ENCODE peak calls at places on chromosomes 16 and 17, in nine cellular contexts. U is lower lobe of right lung, L is heart right ventricle, J is right cardiac atrium, I is upper lobe of right lung, F is lung, V is A549, D is PC-3, X is breast epithelium. C is an unnamed sample. For H3K9me3, the result is how much of the 10 kb centered on the place peaks cover.

GRCh38 chr16:77211880-77212735 is 12.9 kb downstream of the SYCE1L start:
- DNase-seq in U (peak), L (peak), I (peak), J (peak), F (peak), V (peak), D (peak), X (peak), C (peak)

GRCh38 chr17:50276588-50277356 is 2.5 kb downstream of the TMEM92 start:
- DNase-seq in I (no peak), U (no peak), J (no peak), L (no peak), V (no peak), D (peak), F (no peak), X (no peak), C (no peak)

GRCh38 chr17:7745748-7746470 is 28.4 kb downstream of the DNAH2 start:
- DNase-seq in V (peak), U (no peak), J (no peak), I (peak), L (no peak), X (no peak), D (peak), F (peak), C (no peak)

GRCh38 chr17:10292057-10292931 is 80.5 kb downstream of the MYH13 start:
- DNase-seq in D (peak), F (no peak), U (no peak), I (no peak), J (peak), L (peak), V (no peak), X (peak), C (no peak)

GRCh38 chr17:1158879-1159278 is 20.9 kb downstream of the ABR start:
- DNase-seq in X (no peak), L (no peak), V (no peak), U (no peak), F (no peak), I (no peak), J (no peak), D (no peak), C (no peak)

GRCh38 chr16:19980866-19981265 is 92.8 kb downstream of the GPR139 start:
- DNase-seq in X (no peak), J (no peak), L (no peak), U (no peak), V (peak), F (no peak), I (no peak), D (peak), C (peak)

GRCh38 chr16:55502801-55503366 is 6.0 kb upstream of the LPCAT2 start:
- DNase-seq in J (peak), F (peak), I (peak), X (peak), L (peak), V (no peak), U (peak), D (peak), C (peak)

GRCh38 chr16:369866-370436 is 387 bp downstream of the MRPL28 start:
- DNase-seq in U (no peak), L (no peak), I (peak), V (no peak), J (no peak), D (peak), X (no peak), F (no peak), C (no peak)

GRCh38 chr17:27458524-27458908 is 2.3 kb downstream of the KSR1 start:
- DNase-seq in V (no peak), L (no peak), U (no peak), D (no peak), I (no peak), J (no peak), F (no peak), X (no peak), C (no peak)

GRCh38 chr17:16910341-16910740 is 61.6 kb downstream of the TNFRSF13B start:
- DNase-seq in V (no peak), U (no peak), X (no peak), L (no peak), I (no peak), F (no peak), D (no peak), J (no peak), C (no peak)

GRCh38 chr17:74450925-74451403 is 15.5 kb upstream of the CD300A start:
- DNase-seq in V (no peak), J (no peak), F (no peak), D (no peak), U (no peak), L (no peak), X (no peak), I (no peak), C (no peak)

GRCh38 chr17:8121531-8122390 is 2.1 kb downstream of the HES7 start:
- DNase-seq in J (no peak), U (no peak), D (peak), I (no peak), L (peak), X (no peak), F (no peak), V (peak), C (peak)

GRCh38 chr16:77375396-77375795 is 59.4 kb downstream of the ADAMTS18 start:
- DNase-seq in L (no peak), F (no peak), V (no peak), X (no peak), D (no peak), I (no peak), U (no peak), J (no peak), C (no peak)

GRCh38 chr17:66255112-66255511 is 25.9 kb upstream of the APOH start:
- DNase-seq in J (no peak), L (peak), D (peak), I (no peak), U (no peak), F (no peak), V (no peak), X (no peak), C (peak)

GRCh38 chr17:491086-492014 is 138.7 kb upstream of the RPH3AL start:
- DNase-seq in I (peak), L (peak), U (peak), J (peak), V (peak), F (peak), X (peak), D (no peak), C (peak)

GRCh38 chr17:64007838-64008282 is 9.7 kb downstream of the PRR29 start:
- DNase-seq in U (no peak), X (no peak), J (no peak), F (no peak), D (no peak), V (no peak), I (peak), L (no peak), C (no peak)

GRCh38 chr17:78232774-78233173 is 1.3 kb downstream of the TMEM235 start:
- DNase-seq in D (no peak), V (no peak), L (no peak), U (no peak), J (no peak), F (no peak), X (no peak), I (no peak), C (no peak)

GRCh38 chr17:33039874-33040273 is 48.2 kb downstream of the SPACA3 start:
- DNase-seq in X (no peak), J (no peak), L (no peak), I (no peak), V (no peak), F (no peak), D (peak), U (no peak), C (no peak)

GRCh38 chr17:16013943-16014407 is 14.4 kb downstream of the TTC19 start:
- DNase-seq in X (no peak), J (no peak), F (no peak), I (no peak), V (peak), D (peak), L (no peak), U (no peak), C (no peak)

GRCh38 chr17:55818026-55818425 is 67.2 kb downstream of the PCTP start:
- DNase-seq in J (no peak), I (no peak), F (no peak), L (no peak), V (no peak), D (no peak), X (no peak), U (no peak), C (no peak)

GRCh38 chr16:22300427-22301071 is 3.3 kb downstream of the POLR3E start:
- DNase-seq in D (peak), F (peak), L (peak), I (no peak), X (no peak), J (peak), V (peak), U (peak), C (peak)

GRCh38 chr17:50440172-50440837 is 14.3 kb downstream of the ACSF2 start:
- DNase-seq in L (no peak), V (no peak), F (peak), X (peak), I (peak), U (peak), J (no peak), D (peak), C (no peak)

GRCh38 chr16:1466968-1467521 is 7.8 kb downstream of the CLCN7 start:
- DNase-seq in J (no peak), U (peak), F (no peak), L (no peak), X (no peak), V (no peak), I (peak), D (peak), C (no peak)

GRCh38 chr16:53612003-53612402 is 91.7 kb downstream of the RPGRIP1L start:
- DNase-seq in J (no peak), D (no peak), I (no peak), X (no peak), U (no peak), L (no peak), V (no peak), F (no peak), C (no peak)

GRCh38 chr16:10616744-10617640 is 36.6 kb upstream of the EMP2 start:
- DNase-seq in X (peak), D (peak), U (peak), J (peak), L (peak), F (peak), I (peak), V (no peak), C (no peak)

GRCh38 chr16:12572316-12572985 is 231.2 kb downstream of the CPPED1 start:
- DNase-seq in L (no peak), U (no peak), I (no peak), D (no peak), J (no peak), X (no peak), F (no peak), V (no peak), C (no peak)

GRCh38 chr16:49340466-49340865 is 33.1 kb upstream of the C16orf78 start:
- DNase-seq in X (no peak), J (no peak), L (no peak), V (no peak), D (no peak), I (no peak), F (no peak), U (no peak), C (no peak)

GRCh38 chr16:19898924-19899604 is 14.4 kb upstream of the GPRC5B start:
- DNase-seq in D (peak), U (no peak), L (peak), F (peak), I (no peak), J (no peak), V (peak), X (no peak), C (peak)

GRCh38 chr17:44558349-44559287 is 1.3 kb downstream of the FZD2 start:
- DNase-seq in J (no peak), D (no peak), I (no peak), V (no peak), U (peak), L (no peak), F (no peak), X (no peak), C (no peak)

GRCh38 chr16:4404967-4405696 is 11.3 kb downstream of the CORO7 start:
- DNase-seq in X (no peak), V (no peak), U (peak), I (no peak), D (no peak), J (no peak), F (no peak), L (no peak), C (no peak)

GRCh38 chr16:4980691-4981090 is 22.6 kb downstream of the SEC14L5 start:
- DNase-seq in U (peak), I (no peak), L (no peak), V (no peak), X (no peak), D (no peak), J (no peak), F (no peak), C (no peak)

GRCh38 chr17:35849469-35850348 is 19.0 kb downstream of the HEATR9 start:
- DNase-seq in X (no peak), U (no peak), F (peak), J (no peak), I (no peak), D (peak), V (peak), L (peak), C (peak)

GRCh38 chr16:10587622-10588021 is 7.2 kb upstream of the EMP2 start:
- DNase-seq in J (no peak), L (no peak), U (no peak), D (no peak), X (no peak), V (no peak), I (no peak), F (no peak), C (no peak)

GRCh38 chr17:66411498-66411897 is 109.1 kb downstream of the PRKCA start:
- DNase-seq in V (no peak), U (no peak), J (no peak), X (no peak), L (no peak), F (no peak), D (no peak), I (no peak), C (no peak)

GRCh38 chr17:72136692-72137550 is 16.1 kb downstream of the SOX9 start:
- DNase-seq in L (no peak), I (no peak), X (no peak), F (no peak), D (peak), J (no peak), U (no peak), V (peak), C (no peak)

GRCh38 chr17:72139213-72139612 is 18.4 kb downstream of the SOX9 start:
- DNase-seq in D (peak), V (no peak), U (no peak), X (no peak), I (no peak), F (no peak), J (no peak), L (no peak), C (no peak)

GRCh38 chr17:72135546-72136325 is 14.9 kb downstream of the SOX9 start:
- DNase-seq in X (no peak), I (no peak), F (no peak), V (no peak), J (no peak), L (no peak), D (no peak), U (no peak), C (no peak)

DNA sequence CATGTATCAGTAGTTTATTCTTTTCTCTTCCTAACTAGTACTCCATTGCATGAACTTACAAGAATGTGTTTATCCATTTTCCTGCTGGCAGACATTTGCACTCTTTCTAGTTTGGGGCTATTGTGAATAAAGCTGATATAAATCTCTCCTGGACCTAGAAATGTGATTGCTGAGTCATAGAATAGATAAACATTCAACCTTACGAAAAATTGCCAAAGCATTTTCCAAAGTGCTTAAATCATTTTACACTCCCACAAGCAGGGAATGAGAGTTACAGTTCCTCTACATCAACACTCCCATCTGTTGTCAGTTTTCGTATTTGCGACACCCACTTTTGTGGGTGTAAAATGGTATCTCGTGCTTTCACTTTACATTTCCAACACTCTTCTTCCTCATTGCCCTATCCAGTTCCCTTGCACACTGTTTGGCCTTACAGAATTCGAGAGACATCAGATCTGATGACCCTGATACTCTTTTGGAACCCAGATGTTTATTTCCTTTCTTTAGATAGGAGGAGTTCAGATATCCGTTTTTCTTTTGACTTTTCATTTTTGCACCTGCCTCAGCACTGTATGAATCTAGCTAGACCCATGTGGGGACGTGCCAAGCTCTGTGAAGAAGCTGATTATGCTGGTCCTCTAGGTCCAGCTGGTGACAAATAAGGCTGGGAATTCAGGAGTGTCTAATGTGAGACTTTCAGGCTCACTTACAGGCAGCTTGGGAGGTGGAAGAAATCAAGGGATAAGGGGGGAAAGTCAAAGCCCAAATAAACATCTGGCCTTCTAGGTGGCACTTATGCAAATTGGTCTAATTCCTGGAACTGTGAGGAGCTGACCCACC is 14.0 kb downstream of the SOX9 start:
- DNase-seq in V (no peak), J (no peak), F (no peak), I (no peak), U (no peak), X (no peak), L (no peak), D (peak), C (no peak)
- H3K4me3 ChIP-seq in V (no peak), J (no peak), F (no peak), I (no peak), U (no peak), X (no peak), L (no peak), D (no peak), C (no peak)

GRCh38 chr17:22266231-22266630 is 573.9 kb downstream of the KCNJ18 start:
- DNase-seq in F (no peak), X (no peak), L (no peak), D (no peak), U (no peak), V (no peak), I (peak), J (no peak), C (peak)

GRCh38 chr17:22268214-22268911 is 576.0 kb downstream of the KCNJ18 start:
- DNase-seq in D (no peak), V (no peak), U (no peak), J (no peak), X (no peak), F (no peak), L (no peak), I (peak), C (no peak)

GRCh38 chr17:22270381-22270780 is 578.1 kb downstream of the KCNJ18 start:
- DNase-seq in F (no peak), D (no peak), I (no peak), L (no peak), X (no peak), J (no peak), V (no peak), U (no peak), C (no peak)

GRCh38 chr17:22267019-22267418 is 574.7 kb downstream of the KCNJ18 start:
- DNase-seq in X (no peak), I (no peak), F (no peak), D (no peak), U (no peak), V (no peak), L (no peak), J (no peak), C (no peak)

GRCh38 chr17:22268912-22269220 is 576.5 kb downstream of the KCNJ18 start:
- DNase-seq in X (no peak), U (no peak), D (no peak), V (no peak), I (no peak), F (no peak), J (no peak), L (no peak), C (no peak)
- H3K9me3 ChIP-seq in X (under half), U (under half), D (under half), V (under half), I (under half), F (under half), J (under half), L (under half), C (under half)

GRCh38 chr17:57885148-57885915 is 35.5 kb upstream of the MRPS23 start:
- DNase-seq in L (no peak), X (no peak), I (no peak), J (no peak), V (no peak), D (no peak), F (no peak), U (no peak), C (no peak)
- H3K4me3 ChIP-seq in L (no peak), X (no peak), I (no peak), J (no peak), V (no peak), D (no peak), F (no peak), U (no peak), C (no peak)

GRCh38 chr16:60299345-60299744 is 1565.2 kb upstream of the GOT2 start:
- DNase-seq in F (no peak), L (no peak), J (no peak), V (no peak), X (no peak), I (no peak), U (no peak), D (no peak), C (no peak)

GRCh38 chr16:60295451-60295850 is 1561.3 kb upstream of the GOT2 start:
- DNase-seq in U (no peak), F (no peak), L (no peak), J (no peak), I (no peak), V (no peak), D (no peak), X (no peak), C (no peak)
- H3K9me3 ChIP-seq in U (under half), F (under half), L (under half), J (under half), I (under half), V (under half), D (under half), X (under half), C (under half)

GRCh38 chr17:73311781-73312641 is at the start of gene CDC42EP4:
- DNase-seq in U (peak), I (peak), J (peak), L (peak), X (peak), F (peak), D (peak), V (peak), C (peak)
- H3K4me3 ChIP-seq in U (peak), I (peak), J (peak), L (peak), X (peak), F (peak), D (peak), V (peak), C (peak)

GRCh38 chr16:15973997-15974396 is 24.6 kb downstream of the ABCC1 start:
- DNase-seq in J (no peak), F (no peak), V (no peak), U (no peak), D (no peak), X (no peak), L (no peak), I (no peak), C (no peak)
- H3K9me3 ChIP-seq in J (under half), F (under half), V (under half), U (under half), D (under half), X (under half), L (under half), I (under half), C (under half)

GRCh38 chr17:4675791-4676190 is 28.1 kb downstream of the PELP1 start:
- DNase-seq in J (no peak), V (no peak), L (no peak), X (no peak), D (no peak), F (no peak), U (no peak), I (no peak), C (no peak)

GRCh38 chr17:4673169-4673568 is 30.8 kb downstream of the PELP1 start:
- DNase-seq in J (no peak), X (no peak), L (no peak), D (no peak), U (no peak), F (no peak), V (no peak), I (no peak), C (no peak)

GRCh38 chr17:4672055-4672630 is 30.7 kb upstream of the ALOX15 start:
- DNase-seq in F (no peak), I (no peak), X (no peak), L (no peak), J (no peak), D (no peak), U (no peak), V (no peak), C (no peak)

GRCh38 chr17:4673986-4674770 is 29.8 kb downstream of the PELP1 start:
- DNase-seq in J (no peak), U (no peak), X (no peak), L (no peak), F (no peak), V (no peak), D (no peak), I (no peak), C (no peak)

GRCh38 chr17:4672726-4673125 is 31.2 kb downstream of the PELP1 start:
- DNase-seq in I (no peak), U (no peak), L (no peak), X (no peak), V (no peak), J (no peak), F (no peak), D (no peak), C (no peak)
- H3K4me3 ChIP-seq in I (no peak), U (no peak), L (no peak), X (no peak), V (no peak), J (no peak), F (no peak), D (no peak), C (no peak)

GRCh38 chr16:85423186-85423550 is 190.0 kb upstream of the GSE1 start:
- DNase-seq in U (no peak), V (no peak), D (no peak), I (no peak), F (no peak), X (no peak), L (no peak), J (no peak), C (no peak)

GRCh38 chr16:85421338-85422123 is 191.6 kb upstream of the GSE1 start:
- DNase-seq in F (no peak), L (no peak), U (peak), D (no peak), J (no peak), V (no peak), I (peak), X (no peak), C (no peak)

GRCh38 chr16:85422374-85423185 is 190.5 kb upstream of the GSE1 start:
- DNase-seq in J (no peak), I (peak), V (no peak), U (peak), X (no peak), D (no peak), L (no peak), F (peak), C (no peak)

GRCh38 chr16:85420501-85421337 is 192.4 kb upstream of the GSE1 start:
- DNase-seq in V (peak), F (peak), J (peak), U (peak), D (peak), X (no peak), I (peak), L (peak), C (no peak)

GRCh38 chr16:85422124-85422373 is 191.1 kb upstream of the GSE1 start:
- DNase-seq in F (no peak), I (no peak), J (no peak), V (no peak), L (no peak), D (no peak), X (no peak), U (no peak), C (peak)
- H3K9me3 ChIP-seq in F (under half), I (under half), J (under half), V (under half), L (under half), D (under half), X (under half), U (under half), C (under half)

C was measured in WERI-Rb-1.